ENCODE peak calls at places on chromosomes 4 and X, in ten cellular contexts. J is adipocyte, U is pancreas, C is H7, G is right atrium auricular region, B is adrenal gland, W is thoracic aorta, S is GM06990, R is Karpas-422, K is MG63. M is an unnamed sample.
A peak's percentile ranks its signal among the peaks of the same experiment; 100 is the strongest.

GRCh38 chrX:133335027-133335426 is 80.3 kb downstream of the GPC4 start:
- DNase-seq in J (peak; percentile 68), U (no peak), C (no peak), G (no peak), B (peak; percentile 14), W (no peak), S (no peak), R (peak; percentile 85), K (no peak), M (no peak)

GRCh38 chr4:185112104-185112503 is 31.0 kb upstream of the SLC25A4 start:
- DNase-seq in J (peak; percentile 83), U (peak; percentile 74), C (no peak), G (peak; percentile 73), B (peak; percentile 79), W (peak; percentile 45), S (no peak), R (no peak), K (peak; percentile 76), M (peak; percentile 46)

GRCh38 chr4:158890294-158890693 is 121.5 kb downstream of the FNIP2 start:
- DNase-seq in J (no peak), U (no peak), C (no peak), G (no peak), B (no peak), W (no peak), S (no peak), R (no peak), K (no peak), M (no peak)

GRCh38 chr4:105092768-105093167 is 53.9 kb upstream of the TET2 start:
- DNase-seq in J (no peak), U (no peak), C (no peak), G (no peak), B (no peak), W (no peak), S (no peak), R (no peak), K (no peak), M (no peak)

GRCh38 chr4:34009951-34010350 is 2234.4 kb downstream of the ARAP2 start:
- DNase-seq in J (no peak), U (no peak), C (no peak), G (no peak), B (no peak), W (no peak), S (no peak), R (no peak), K (no peak), M (no peak)

GRCh38 chr4:84857296-84857695 is 109.2 kb downstream of the WDFY3 start:
- DNase-seq in J (no peak), U (no peak), C (no peak), G (no peak), B (no peak), W (no peak), S (no peak), R (no peak), K (no peak), M (no peak)

GRCh38 chr4:15451866-15452765 is 17.6 kb upstream of the CC2D2A start:
- DNase-seq in J (peak; percentile 86), U (no peak), C (no peak), G (peak; percentile 64), B (no peak), W (no peak), S (no peak), R (no peak), K (peak; percentile 33), M (peak; percentile 74)

GRCh38 chrX:136525738-136526606 is 6.0 kb upstream of the VGLL1 start:
- DNase-seq in J (peak; percentile 83), U (peak; percentile 20), C (no peak), G (peak; percentile 74), B (peak; percentile 86), W (peak; percentile 33), S (no peak), R (no peak), K (peak; percentile 81), M (peak; percentile 14)

GRCh38 chr4:81032174-81032551 is 1.7 kb downstream of the BMP3 start:
- DNase-seq in J (no peak), U (no peak), C (peak; percentile 30), G (no peak), B (no peak), W (no peak), S (no peak), R (no peak), K (no peak), M (no peak)

GRCh38 chr4:81030617-81031388 is at the start of gene BMP3:
- DNase-seq in J (peak; percentile 69), U (no peak), C (peak; percentile 66), G (no peak), B (no peak), W (no peak), S (peak; percentile 66), R (no peak), K (peak; percentile 39), M (no peak)

GRCh38 chr4:81031389-81032173 is 1.1 kb downstream of the BMP3 start:
- DNase-seq in J (no peak), U (no peak), C (peak; percentile 68), G (no peak), B (no peak), W (no peak), S (no peak), R (no peak), K (no peak), M (no peak)

GRCh38 chr4:81032805-81033684 is 2.5 kb downstream of the BMP3 start:
- DNase-seq in J (no peak), U (no peak), C (peak; percentile 4), G (no peak), B (no peak), W (no peak), S (no peak), R (no peak), K (no peak), M (no peak)

DNA sequence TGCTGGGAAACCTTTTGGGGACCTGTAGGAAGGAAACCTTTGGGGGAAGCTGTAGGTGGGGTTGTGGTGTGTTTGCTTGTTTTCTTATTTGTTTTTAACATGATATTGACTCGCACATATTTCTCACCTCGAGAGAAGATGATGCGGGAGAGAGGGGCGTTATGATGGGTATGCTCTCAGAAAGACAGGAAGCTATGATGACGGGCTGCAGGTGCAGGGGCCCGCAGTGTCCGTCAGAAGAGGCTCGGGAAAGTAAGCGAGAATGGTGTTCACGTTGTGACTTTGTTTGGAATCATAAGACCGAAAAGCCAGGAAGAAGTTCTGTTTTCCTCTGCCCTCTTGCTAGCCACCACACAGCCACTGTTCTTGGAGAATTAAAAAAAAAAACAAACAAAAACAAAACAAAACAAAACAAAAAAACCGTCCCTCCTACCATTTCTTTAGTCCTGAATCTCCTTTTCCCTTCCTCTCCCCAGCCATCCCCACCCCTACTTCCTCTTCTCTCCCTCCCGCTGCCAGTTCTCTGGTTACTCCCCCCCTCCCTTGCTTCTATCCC is 369 bp upstream of the BMP3 start:
- DNase-seq in J (no peak), U (no peak), C (peak; percentile 77), G (no peak), B (no peak), W (no peak), S (no peak), R (no peak), K (no peak), M (no peak)
- H3K4me3 ChIP-seq in J (peak overlapping the region; percentile 77), U (no peak overlapping the region), C (peak overlapping the region; percentile 51), G (peak overlapping the region; percentile 42), B (no peak overlapping the region), W (peak overlapping the region; percentile 54), S (peak overlapping the region; percentile 53), R (no peak overlapping the region), K (peak overlapping the region; percentile 44), M (peak overlapping the region; percentile 23)

DNA sequence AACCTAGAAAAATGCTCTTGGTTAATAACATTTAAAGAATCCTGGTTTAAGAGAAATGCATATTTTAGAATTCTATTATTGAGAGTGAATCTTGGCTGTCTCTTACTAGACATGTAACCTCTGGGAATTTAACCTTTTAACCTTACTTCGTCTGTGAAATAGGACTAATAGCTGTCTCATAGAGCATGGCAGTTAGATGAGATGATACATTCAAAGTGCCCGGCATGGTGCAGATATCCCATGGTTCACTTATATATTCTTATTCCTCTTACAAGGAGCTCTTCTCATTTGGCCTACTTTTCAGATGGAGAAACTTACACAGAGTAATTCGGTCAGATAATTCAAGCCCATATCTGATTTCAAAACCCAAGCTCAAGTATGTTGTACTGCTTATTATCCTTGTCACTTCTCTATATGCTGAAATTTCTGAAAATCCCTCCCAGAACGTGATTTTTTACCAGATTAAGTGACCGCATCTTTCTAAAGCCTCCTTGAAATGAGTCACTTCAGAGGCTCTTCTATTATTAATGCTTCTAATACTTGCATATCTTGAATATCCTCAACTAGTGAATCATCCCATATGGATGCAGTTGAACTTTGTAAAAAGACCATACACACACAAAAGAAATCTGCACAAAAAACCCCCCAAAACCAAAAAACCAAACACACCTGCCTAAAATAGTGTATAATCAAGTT is 4.9 kb downstream of the CDKN2AIP start:
- DNase-seq in J (peak; percentile 16), U (no peak), C (no peak), G (no peak), B (no peak), W (no peak), S (no peak), R (no peak), K (no peak), M (peak; percentile 78)
- H3K36me3 ChIP-seq in J (peaks cover 70% of the 10 kb centered on the region), U (no peaks in the 10 kb centered on the region), C (peaks cover 17% of the 10 kb centered on the region), G (peaks cover 48% of the 10 kb centered on the region), B (no peaks in the 10 kb centered on the region), W (peaks cover 28% of the 10 kb centered on the region), S (peaks cover 15% of the 10 kb centered on the region), R (peaks cover 21% of the 10 kb centered on the region), K (peaks cover 48% of the 10 kb centered on the region), M (peaks cover 12% of the 10 kb centered on the region)

GRCh38 chr4:73751830-73752229 is 11.5 kb downstream of the CXCL8 start:
- DNase-seq in J (no peak), U (no peak), C (no peak), G (no peak), B (no peak), W (no peak), S (no peak), R (no peak), K (no peak), M (no peak)

GRCh38 chr4:73754934-73755333 is 14.6 kb downstream of the CXCL8 start:
- DNase-seq in J (no peak), U (no peak), C (no peak), G (no peak), B (no peak), W (no peak), S (no peak), R (no peak), K (no peak), M (no peak)

GRCh38 chr4:73752424-73752823 is 12.1 kb downstream of the CXCL8 start:
- DNase-seq in J (no peak), U (no peak), C (no peak), G (no peak), B (no peak), W (no peak), S (no peak), R (no peak), K (no peak), M (no peak)

GRCh38 chr4:73751166-73751565 is 10.8 kb downstream of the CXCL8 start:
- DNase-seq in J (no peak), U (no peak), C (no peak), G (no peak), B (no peak), W (no peak), S (no peak), R (no peak), K (no peak), M (no peak)

GRCh38 chr4:73753215-73753614 is 12.8 kb downstream of the CXCL8 start:
- DNase-seq in J (no peak), U (no peak), C (no peak), G (no peak), B (no peak), W (no peak), S (no peak), R (no peak), K (no peak), M (no peak)
- H3K4me3 ChIP-seq in J (no peak overlapping the region), U (no peak overlapping the region), C (no peak overlapping the region), G (no peak overlapping the region), B (no peak overlapping the region), W (no peak overlapping the region), S (no peak overlapping the region), R (no peak overlapping the region), K (no peak overlapping the region), M (no peak overlapping the region)

GRCh38 chr4:1985287-1985686 is 23.5 kb downstream of the NELFA start:
- DNase-seq in J (no peak), U (no peak), C (peak; percentile 45), G (no peak), B (no peak), W (no peak), S (no peak), R (no peak), K (no peak), M (no peak)

GRCh38 chr4:1984406-1985191 is 24.2 kb downstream of the NELFA start:
- DNase-seq in J (no peak), U (no peak), C (peak; percentile 60), G (no peak), B (no peak), W (no peak), S (no peak), R (peak; percentile 57), K (no peak), M (no peak)

GRCh38 chr4:1986578-1987210 is 22.1 kb downstream of the NELFA start:
- DNase-seq in J (no peak), U (no peak), C (peak; percentile 53), G (no peak), B (no peak), W (no peak), S (no peak), R (no peak), K (no peak), M (no peak)

GRCh38 chr4:1987296-1987695 is 21.5 kb downstream of the NELFA start:
- DNase-seq in J (no peak), U (no peak), C (peak; percentile 36), G (no peak), B (no peak), W (no peak), S (no peak), R (no peak), K (no peak), M (no peak)

DNA sequence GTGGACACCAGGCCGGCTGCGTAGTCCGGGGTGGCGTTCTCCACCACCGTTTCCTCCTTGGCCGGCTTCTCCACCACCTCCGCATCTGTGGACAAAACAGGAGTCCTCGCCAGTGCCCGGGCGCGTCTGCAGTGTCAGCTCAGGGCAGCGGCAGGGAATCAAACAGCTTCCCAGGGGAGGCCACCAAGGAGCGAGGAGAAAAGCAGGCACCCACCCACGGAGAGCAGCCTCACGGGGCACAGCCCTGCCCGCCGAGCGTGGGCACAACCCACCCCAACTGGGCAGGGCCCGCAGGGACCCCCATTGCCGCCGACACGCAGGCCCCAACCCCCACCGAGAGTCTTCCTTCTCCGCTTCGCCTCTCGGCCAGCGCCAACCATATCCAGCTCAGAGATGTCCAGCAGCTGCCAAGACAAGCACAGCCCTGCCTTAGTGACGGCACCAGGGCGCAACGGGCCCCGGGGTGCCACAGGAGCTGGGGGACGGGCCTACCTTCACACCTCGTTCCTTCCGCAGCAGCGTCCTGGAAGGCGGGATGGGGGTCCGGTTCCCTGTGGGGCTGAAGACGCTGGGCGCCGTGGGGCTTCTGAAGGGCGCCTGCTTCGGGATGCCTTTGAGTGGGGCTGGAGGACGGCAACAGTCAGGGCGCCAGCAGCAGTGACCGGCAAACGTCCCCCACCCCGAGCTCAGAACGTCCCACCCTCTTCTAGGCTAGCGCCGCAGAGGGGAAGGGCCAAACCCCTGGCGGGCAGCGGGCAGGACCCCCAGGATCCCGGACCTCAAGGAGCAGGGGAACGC is 22.8 kb downstream of the NELFA start:
- DNase-seq in J (no peak), U (no peak), C (peak; percentile 54), G (no peak), B (no peak), W (no peak), S (no peak), R (no peak), K (no peak), M (no peak)
- H3K36me3 ChIP-seq in J (peaks cover 68% of the 10 kb centered on the region), U (peaks cover 8% of the 10 kb centered on the region), C (peaks cover 7% of the 10 kb centered on the region), G (peaks cover 96% of the 10 kb centered on the region), B (no peaks in the 10 kb centered on the region), W (peaks cover 79% of the 10 kb centered on the region), S (peaks cover 34% of the 10 kb centered on the region), R (peaks cover 12% of the 10 kb centered on the region), K (peaks cover 7% of the 10 kb centered on the region), M (peaks cover 42% of the 10 kb centered on the region)

M was measured in BJ.